ENCODE peak calls at places on chromosomes 3 and 15, in six cellular contexts. One of them, this sample, is unnamed.
A peak's percentile ranks its signal among the peaks of the same experiment; 100 is the strongest.

GRCh38 chr15:33278816-33279612 is 31.8 kb upstream of the RYR3 start:
- DNase-seq in HCEC 1CT: peak; percentile 86
- DNase-seq in fibroblast of lung: peak; percentile 90
- DNase-seq in AG09309: peak; percentile 75
- DNase-seq in germinal center: no peak
- DNase-seq in RCC 7860: peak; percentile 93
- DNase-seq in this sample: no peak

GRCh38 chr15:90287096-90287495 is 21.6 kb downstream of the NGRN start:
- DNase-seq in HCEC 1CT: no peak
- DNase-seq in fibroblast of lung: no peak
- DNase-seq in AG09309: no peak
- DNase-seq in germinal center: no peak
- DNase-seq in RCC 7860: no peak
- DNase-seq in this sample: no peak

GRCh38 chr15:39961051-39961450 is 27.1 kb downstream of the EIF2AK4 start:
- DNase-seq in HCEC 1CT: no peak
- DNase-seq in fibroblast of lung: peak; percentile 13
- DNase-seq in AG09309: no peak
- DNase-seq in germinal center: no peak
- DNase-seq in RCC 7860: no peak
- DNase-seq in this sample: no peak

GRCh38 chr15:48858401-48858800 is 19.5 kb upstream of the EID1 start:
- DNase-seq in HCEC 1CT: peak; percentile 86
- DNase-seq in fibroblast of lung: peak; percentile 72
- DNase-seq in AG09309: peak; percentile 14
- DNase-seq in germinal center: no peak
- DNase-seq in RCC 7860: no peak
- DNase-seq in this sample: no peak

GRCh38 chr3:46888705-46889104 is 11.2 kb downstream of the PTH1R start:
- DNase-seq in HCEC 1CT: no peak
- DNase-seq in fibroblast of lung: no peak
- DNase-seq in AG09309: no peak
- DNase-seq in germinal center: no peak
- DNase-seq in RCC 7860: no peak
- DNase-seq in this sample: no peak

GRCh38 chr15:76060098-76060989 is 559 bp downstream of the TMEM266 start:
- DNase-seq in HCEC 1CT: no peak
- DNase-seq in fibroblast of lung: no peak
- DNase-seq in AG09309: no peak
- DNase-seq in germinal center: no peak
- DNase-seq in RCC 7860: no peak
- DNase-seq in this sample: no peak

GRCh38 chr3:24520101-24520495 is 25.4 kb upstream of the THRB start:
- DNase-seq in HCEC 1CT: no peak
- DNase-seq in fibroblast of lung: no peak
- DNase-seq in AG09309: no peak
- DNase-seq in germinal center: no peak
- DNase-seq in RCC 7860: no peak
- DNase-seq in this sample: no peak

GRCh38 chr3:59266551-59266950 is 216.7 kb upstream of the CFAP20DC start:
- DNase-seq in HCEC 1CT: no peak
- DNase-seq in fibroblast of lung: peak; percentile 59
- DNase-seq in AG09309: no peak
- DNase-seq in germinal center: no peak
- DNase-seq in RCC 7860: no peak
- DNase-seq in this sample: no peak

GRCh38 chr15:37019479-37020433 is 80.6 kb downstream of the MEIS2 start:
- DNase-seq in HCEC 1CT: peak; percentile 77
- DNase-seq in fibroblast of lung: peak; percentile 92
- DNase-seq in AG09309: no peak
- DNase-seq in germinal center: no peak
- DNase-seq in RCC 7860: no peak
- DNase-seq in this sample: no peak

GRCh38 chr3:127286571-127287140 is 1.2 kb downstream of the PRR20G start:
- DNase-seq in HCEC 1CT: peak; percentile 30
- DNase-seq in fibroblast of lung: peak; percentile 7
- DNase-seq in AG09309: no peak
- DNase-seq in germinal center: no peak
- DNase-seq in RCC 7860: peak; percentile 64
- DNase-seq in this sample: no peak

This sample was measured in anterior cingulate cortex.